ENCODE peak calls at places on chromosomes 5 and 9, in ten cellular contexts. K is IMR-90; C is endothelial cell; F is AG04450; Y is kidney; Q is activated CD8-positive, alpha-beta T cell treated with anti-CD3 and anti-CD28 coated beads for 36 hours; J is endothelial cell of umbilical vein; O is OCI-LY7; U is PC-3; A is cardiac fibroblast. I is an unnamed sample.

GRCh38 chr5:15929616-15930303 is 249.8 kb downstream of the MARCHF11 start:
- DNase-seq in A (peak), C (no peak), Y (no peak), Q (no peak), K (peak), F (peak), O (no peak), J (no peak), U (no peak), I (no peak)

GRCh38 chr9:124511891-124512805 is 4.9 kb upstream of the NR5A1 start:
- DNase-seq in F (no peak), A (no peak), Q (no peak), J (peak), O (no peak), K (no peak), Y (no peak), C (no peak), U (no peak), I (peak)

GRCh38 chr9:37029776-37030590 is 4.1 kb downstream of the PAX5 start:
- DNase-seq in Q (peak), O (peak), A (no peak), Y (no peak), U (no peak), F (no peak), C (no peak), K (no peak), J (no peak), I (peak)

GRCh38 chr5:122030251-122030650 is 47.8 kb downstream of the LOX start:
- DNase-seq in C (no peak), K (no peak), J (no peak), Y (no peak), Q (no peak), A (peak), O (no peak), U (no peak), F (no peak), I (no peak)

GRCh38 chr9:129932303-129933151 is 97.3 kb downstream of the USP20 start:
- DNase-seq in C (no peak), J (peak), Y (no peak), Q (no peak), F (no peak), U (no peak), A (peak), K (peak), O (no peak), I (peak)

GRCh38 chr5:178436326-178436940 is 153.8 kb downstream of the COL23A1 start:
- DNase-seq in O (no peak), F (no peak), J (no peak), C (no peak), U (no peak), Y (no peak), A (no peak), Q (no peak), K (no peak), I (no peak)

GRCh38 chr5:40260351-40260750 is 419.4 kb upstream of the PTGER4 start:
- DNase-seq in C (no peak), O (no peak), U (no peak), Q (no peak), Y (no peak), F (no peak), A (peak), K (no peak), J (peak), I (no peak)

GRCh38 chr9:27529316-27530278 is at the start of gene MOB3B:
- DNase-seq in J (peak), Y (peak), O (peak), K (peak), U (peak), C (peak), A (peak), Q (peak), F (peak), I (peak)

GRCh38 chr5:125408582-125409069 is 662.2 kb upstream of the ZNF608 start:
- DNase-seq in F (peak), C (no peak), J (peak), O (no peak), A (peak), Y (no peak), Q (peak), K (peak), U (peak), I (peak)

GRCh38 chr9:135287627-135288026 is 192.0 kb upstream of the PPP1R26 start:
- DNase-seq in K (no peak), Q (no peak), O (no peak), F (no peak), Y (peak), A (no peak), U (no peak), J (no peak), C (no peak), I (no peak)

GRCh38 chr5:67816456-67816855 is 399.1 kb upstream of the PIK3R1 start:
- DNase-seq in K (no peak), A (no peak), O (no peak), U (no peak), J (no peak), C (no peak), Q (no peak), F (no peak), Y (no peak), I (no peak)

GRCh38 chr5:177225798-177226197 is 77.7 kb downstream of the RAB24 start:
- DNase-seq in C (no peak), Q (no peak), U (no peak), J (no peak), Y (no peak), K (no peak), A (no peak), F (no peak), O (no peak), I (no peak)

GRCh38 chr9:129458663-129459549 is 162.0 kb downstream of the C9orf50 start:
- DNase-seq in F (no peak), A (no peak), J (no peak), O (peak), C (peak), Y (peak), Q (peak), K (no peak), U (no peak), I (no peak)

GRCh38 chr9:122370303-122370702 is 521 bp upstream of the PTGS1 start:
- DNase-seq in O (peak), Q (no peak), K (no peak), U (no peak), Y (no peak), C (no peak), A (no peak), F (no peak), J (no peak), I (no peak)

GRCh38 chr5:73983661-73984060 is 357.7 kb downstream of the ARHGEF28 start:
- DNase-seq in A (no peak), J (no peak), O (no peak), C (no peak), U (no peak), Y (no peak), F (no peak), K (no peak), Q (no peak), I (no peak)

GRCh38 chr9:112970939-112971338 is 41.1 kb downstream of the ZNF883 start:
- DNase-seq in J (no peak), U (peak), C (no peak), A (peak), Y (no peak), F (no peak), Q (no peak), O (no peak), K (no peak), I (no peak)

GRCh38 chr9:112969730-112970129 is 42.3 kb downstream of the ZNF883 start:
- DNase-seq in J (no peak), F (no peak), O (no peak), A (no peak), K (no peak), Y (no peak), Q (no peak), U (no peak), C (no peak), I (no peak)

DNA sequence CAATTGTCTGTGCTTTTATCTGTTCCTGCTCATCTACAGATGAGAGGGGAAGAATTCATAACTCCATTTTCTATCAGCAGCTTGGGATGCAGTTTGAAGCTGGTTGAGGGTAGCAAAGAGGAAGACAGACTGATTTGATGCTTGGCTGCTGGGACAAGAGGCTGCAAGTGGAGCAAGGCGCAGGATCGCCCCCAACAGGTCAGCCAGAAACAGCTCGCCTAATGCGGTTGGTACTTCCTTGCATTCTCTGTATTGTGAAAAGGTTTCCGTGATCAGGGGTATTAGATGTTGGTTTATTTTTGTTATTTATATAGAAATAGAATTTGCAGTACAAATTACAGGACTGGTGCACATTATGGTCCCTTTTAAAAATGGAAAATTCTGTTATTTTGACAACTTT is 40.6 kb downstream of the ZNF883 start:
- DNase-seq in F (no peak), A (peak), O (peak), K (peak), C (peak), U (peak), J (no peak), Y (no peak), Q (peak), I (no peak)
- TF ChIP-seq CTCF in F (peak), A (peak), O (peak), K (peak), C (peak), U (peak), J (peak), Y (no peak), Q (no peak), I (no peak)

GRCh38 chr9:137276757-137277328 is 683 bp upstream of the TOR4A start:
- DNase-seq in Q (no peak), U (peak), Y (peak), F (no peak), C (peak), A (peak), O (peak), J (peak), K (peak), I (no peak)

GRCh38 chr9:137278913-137279711 is 1.6 kb downstream of the TOR4A start:
- DNase-seq in Y (peak), U (no peak), K (no peak), J (no peak), C (no peak), A (no peak), F (no peak), Q (no peak), O (no peak), I (no peak)

GRCh38 chr9:137275937-137276756 is 1.4 kb upstream of the TOR4A start:
- DNase-seq in C (no peak), J (no peak), K (no peak), Y (peak), U (no peak), Q (no peak), A (no peak), O (no peak), F (no peak), I (no peak)

GRCh38 chr9:137278061-137278912 is 761 bp downstream of the TOR4A start:
- DNase-seq in Y (peak), J (no peak), F (no peak), C (peak), Q (no peak), A (peak), K (no peak), O (peak), U (no peak), I (no peak)

DNA sequence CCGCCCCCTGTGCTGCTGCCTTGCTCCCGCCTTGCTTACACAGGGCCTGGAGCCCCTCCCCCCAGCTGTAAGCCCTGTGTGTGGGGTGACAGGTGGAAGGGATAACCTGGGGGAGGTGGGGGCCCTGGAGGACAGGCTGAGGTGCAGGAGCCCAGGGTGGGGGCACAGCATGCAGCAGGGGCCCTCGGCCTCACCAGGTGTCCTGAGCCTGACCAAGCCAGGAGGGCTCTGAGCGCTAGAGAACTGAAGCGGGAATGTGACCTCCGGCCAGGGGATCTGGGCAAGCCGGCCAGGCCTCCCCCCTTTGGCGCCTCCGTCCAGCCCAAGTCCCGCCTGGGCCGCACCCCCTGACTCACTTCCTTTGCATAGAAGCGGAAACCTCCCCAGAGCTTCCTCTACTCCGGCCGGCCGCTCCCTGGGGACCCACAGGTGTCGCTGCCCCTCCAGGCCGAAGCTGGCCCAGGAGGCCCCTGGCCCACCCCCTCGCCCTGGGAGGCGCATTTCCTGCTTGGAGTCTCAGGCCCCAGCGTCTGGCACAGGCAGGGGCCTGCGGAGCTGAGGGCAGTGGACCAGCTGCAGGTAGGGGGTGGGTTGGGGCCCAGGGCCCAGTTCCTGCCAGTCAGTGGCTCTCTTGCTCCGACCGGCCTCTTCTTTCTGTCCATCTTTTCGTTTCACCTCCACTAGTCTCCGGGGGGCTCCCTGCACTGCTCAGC is at the start of gene TOR4A:
- DNase-seq in K (peak), A (peak), C (peak), J (peak), O (peak), U (peak), F (peak), Q (peak), Y (peak), I (peak)
- TF ChIP-seq CTCF in K (peak), A (no peak), C (no peak), J (peak), O (peak), U (peak), F (peak), Q (no peak), Y (no peak), I (peak)

GRCh38 chr9:31916591-31917223 is 467.7 kb upstream of the ACO1 start:
- DNase-seq in Q (no peak), K (no peak), C (peak), Y (no peak), F (no peak), O (no peak), U (peak), A (no peak), J (no peak), I (no peak)
- TF ChIP-seq CTCF in Q (no peak), K (no peak), C (no peak), Y (no peak), F (no peak), O (no peak), U (peak), A (no peak), J (no peak), I (no peak)

DNA sequence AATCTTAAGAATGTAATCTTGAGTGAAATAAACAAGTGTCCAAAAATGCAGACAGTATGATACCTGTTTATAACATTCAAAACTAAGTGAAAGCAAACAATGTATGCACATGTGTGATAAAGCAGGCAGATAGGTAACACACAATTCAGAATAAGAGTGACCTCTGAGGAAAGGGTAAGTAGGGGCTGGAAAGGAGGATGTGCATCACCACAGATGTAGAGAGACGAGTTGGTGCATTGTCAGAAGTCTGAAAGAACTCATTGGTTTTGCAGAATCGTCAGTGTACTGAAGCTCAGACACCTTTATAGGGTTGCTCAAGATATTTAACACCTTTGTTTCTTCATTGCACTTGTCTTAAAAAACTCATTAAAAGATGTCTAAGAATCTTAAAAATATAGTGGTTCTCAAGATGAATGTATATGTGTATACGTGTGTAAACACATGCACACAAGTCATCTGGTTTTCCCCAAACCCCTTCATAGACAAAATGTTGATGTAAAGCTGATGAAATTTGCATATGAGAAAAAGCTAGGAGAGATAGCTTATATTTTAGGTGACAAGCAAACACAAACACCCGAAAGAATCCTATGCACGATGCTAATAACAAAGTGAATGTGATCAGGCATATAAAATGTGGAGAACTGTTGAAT is 197.6 kb upstream of the MEF2C start:
- DNase-seq in O (no peak), K (no peak), Y (no peak), A (no peak), F (no peak), C (no peak), J (no peak), U (no peak), Q (no peak), I (no peak)
- TF ChIP-seq CTCF in O (no peak), K (no peak), Y (no peak), A (no peak), F (no peak), C (no peak), J (no peak), U (no peak), Q (no peak), I (no peak)

DNA sequence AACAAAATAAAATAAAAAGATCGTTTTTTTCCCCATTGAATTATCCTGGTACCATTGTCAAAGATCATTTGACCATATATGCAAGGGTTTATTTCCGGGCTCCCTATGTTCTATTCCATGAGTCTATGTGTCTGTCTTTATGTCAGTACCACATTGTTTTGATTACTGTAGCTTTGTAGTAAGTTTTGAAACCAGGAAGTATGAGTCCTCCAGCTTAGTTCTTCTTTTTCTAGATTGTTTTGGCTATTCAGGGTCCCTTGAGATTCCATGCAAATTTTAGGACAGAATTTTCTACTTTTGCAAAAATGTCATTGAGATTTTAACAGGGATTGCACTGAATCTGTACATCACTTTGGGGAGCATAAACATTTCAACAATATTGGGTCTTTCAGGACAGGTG is 18.7 kb upstream of the EEIG1 start:
- DNase-seq in F (no peak), K (no peak), J (no peak), U (no peak), Y (no peak), A (no peak), C (no peak), O (no peak), Q (no peak), I (no peak)
- TF ChIP-seq CTCF in F (no peak), K (no peak), J (no peak), U (no peak), Y (no peak), A (no peak), C (no peak), O (no peak), Q (no peak), I (no peak)

DNA sequence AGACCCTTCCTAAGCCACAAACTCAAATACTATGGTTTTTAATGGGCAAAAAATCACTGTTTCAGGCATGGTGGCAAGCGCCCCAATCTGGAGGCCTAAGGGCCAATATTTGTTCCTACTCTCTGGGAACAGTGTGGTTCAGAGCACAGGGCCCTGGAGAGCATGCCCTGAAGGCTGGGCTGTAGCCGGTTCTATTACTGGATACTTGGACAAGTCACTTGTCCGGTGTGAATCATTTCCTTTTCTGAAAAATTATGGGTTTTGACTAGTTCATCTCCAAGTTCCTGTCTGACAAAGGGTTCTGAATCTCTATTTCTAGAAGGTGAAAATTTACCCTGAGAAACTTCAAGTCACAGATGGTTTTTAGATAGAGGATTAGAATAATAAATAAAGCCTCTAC is 75.0 kb downstream of the OTULIN start:
- DNase-seq in Q (no peak), A (peak), C (no peak), K (peak), U (peak), F (no peak), O (no peak), J (peak), Y (no peak), I (no peak)
- TF ChIP-seq CTCF in Q (no peak), A (no peak), C (no peak), K (no peak), U (no peak), F (no peak), O (no peak), J (no peak), Y (no peak), I (no peak)

DNA sequence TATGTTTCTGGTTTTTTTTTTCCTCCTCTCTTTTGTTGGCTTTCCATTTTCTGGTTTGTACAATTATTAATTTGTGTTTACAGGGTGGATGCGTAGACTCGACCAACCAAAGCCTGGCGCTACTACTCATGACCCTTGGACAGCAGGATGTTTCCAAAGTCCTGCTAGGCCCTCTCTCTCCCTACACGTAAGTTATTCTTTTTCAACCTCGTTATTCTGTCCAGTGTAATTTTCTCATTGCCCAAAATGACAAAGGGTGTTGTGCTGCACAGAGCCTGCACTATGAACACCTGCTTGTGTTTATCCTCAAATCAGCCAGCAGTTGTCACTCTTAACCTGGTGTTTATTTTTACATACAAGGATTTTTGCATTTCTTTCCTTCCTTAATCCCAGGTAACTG is 56.6 kb downstream of the RCL1 start:
- DNase-seq in U (peak), A (no peak), C (no peak), Q (no peak), K (no peak), O (no peak), Y (no peak), F (no peak), J (no peak), I (no peak)
- TF ChIP-seq CTCF in U (peak), A (no peak), C (no peak), Q (no peak), K (no peak), O (peak), Y (peak), F (no peak), J (no peak), I (no peak)

GRCh38 chr9:15403155-15403554 is 19.5 kb upstream of the SNAPC3 start:
- DNase-seq in F (no peak), C (no peak), J (no peak), A (no peak), K (no peak), U (peak), Y (no peak), O (peak), Q (peak), I (no peak)
- TF ChIP-seq CTCF in F (no peak), C (no peak), J (peak), A (peak), K (no peak), U (peak), Y (no peak), O (peak), Q (peak), I (no peak)

I was measured in GM13976.